ENCODE peak calls at places on chromosomes 3 and 15, in seven cellular contexts. F is nucleus accumbens; P is stimulated activated CD4-positive, alpha-beta T cell treated with anti-CD3 and anti-CD28 coated beads, TNF-alpha, amount 100 ng/mL, for 48 hours; S is CD8-positive, alpha-beta T cell; N is GM12892; T is substantia nigra; V is small intestine. Q is an unnamed sample.

GRCh38 chr3:18389108-18389733 is 35.9 kb downstream of the SATB1 start:
- DNase-seq in F (no peak), P (no peak), S (peak; percentile 31), N (no peak), T (no peak), V (peak; percentile 40), Q (peak; percentile 10)

GRCh38 chr3:195095704-195096036 is 175.3 kb downstream of the XXYLT1 start:
- DNase-seq in F (no peak), P (no peak), S (no peak), N (no peak), T (no peak), V (no peak), Q (no peak)

GRCh38 chr15:56967336-56967735 is 48.9 kb downstream of the TCF12 start:
- DNase-seq in F (no peak), P (no peak), S (no peak), N (no peak), T (no peak), V (no peak), Q (no peak)

GRCh38 chr15:38563723-38564519 is 693 bp downstream of the RASGRP1 start:
- DNase-seq in F (peak; percentile 27), P (peak; percentile 74), S (peak; percentile 89), N (peak; percentile 62), T (peak; percentile 23), V (peak; percentile 67), Q (peak; percentile 39)

GRCh38 chr3:87354399-87354798 is 78.0 kb upstream of the POU1F1 start:
- DNase-seq in F (no peak), P (no peak), S (no peak), N (no peak), T (no peak), V (peak; percentile 40), Q (no peak)

GRCh38 chr3:23161896-23162570 is 41.1 kb upstream of the UBE2E2 start:
- DNase-seq in F (no peak), P (no peak), S (no peak), N (no peak), T (no peak), V (no peak), Q (no peak)

GRCh38 chr3:135966349-135966695 is 794 bp downstream of the PPP2R3A start:
- DNase-seq in F (no peak), P (no peak), S (no peak), N (peak; percentile 22), T (no peak), V (no peak), Q (no peak)

GRCh38 chr3:33915796-33916589 is 117.6 kb downstream of the PDCD6IP start:
- DNase-seq in F (no peak), P (no peak), S (no peak), N (no peak), T (no peak), V (no peak), Q (peak; percentile 27)

GRCh38 chr3:82505079-82505756 is 743.8 kb upstream of the GBE1 start:
- DNase-seq in F (no peak), P (no peak), S (no peak), N (no peak), T (no peak), V (no peak), Q (no peak)

GRCh38 chr3:172138792-172139507 is 99.6 kb downstream of the FNDC3B start:
- DNase-seq in F (peak; percentile 58), P (peak; percentile 18), S (no peak), N (no peak), T (no peak), V (peak; percentile 58), Q (peak; percentile 15)

GRCh38 chr3:23805228-23805880 is 401 bp upstream of the UBE2E1 start:
- DNase-seq in F (no peak), P (no peak), S (no peak), N (no peak), T (peak; percentile 37), V (peak; percentile 16), Q (no peak)

GRCh38 chr15:49814709-49815108 is 193.9 kb downstream of the DTWD1 start:
- DNase-seq in F (no peak), P (no peak), S (no peak), N (no peak), T (no peak), V (no peak), Q (no peak)

GRCh38 chr3:197104738-197105137 is 75.1 kb upstream of the MELTF start:
- DNase-seq in F (no peak), P (no peak), S (no peak), N (no peak), T (no peak), V (no peak), Q (no peak)

GRCh38 chr3:41029356-41029755 is 169.9 kb upstream of the CTNNB1 start:
- DNase-seq in F (no peak), P (no peak), S (no peak), N (no peak), T (no peak), V (peak; percentile 31), Q (no peak)

GRCh38 chr15:66515901-66516322 is 10.8 kb downstream of the ZWILCH start:
- DNase-seq in F (no peak), P (no peak), S (no peak), N (no peak), T (no peak), V (no peak), Q (no peak)

GRCh38 chr3:82132210-82133069 is 371.0 kb upstream of the GBE1 start:
- DNase-seq in F (no peak), P (no peak), S (no peak), N (no peak), T (no peak), V (no peak), Q (peak; percentile 24)

GRCh38 chr3:190941694-190942280 is 79.3 kb upstream of the GMNC start:
- DNase-seq in F (no peak), P (no peak), S (no peak), N (no peak), T (no peak), V (no peak), Q (no peak)

GRCh38 chr3:138468886-138469285 is 34.5 kb downstream of the ESYT3 start:
- DNase-seq in F (no peak), P (no peak), S (no peak), N (no peak), T (no peak), V (no peak), Q (peak; percentile 73)

GRCh38 chr3:68996356-68996995 is 17.0 kb downstream of the EOGT start:
- DNase-seq in F (no peak), P (no peak), S (no peak), N (no peak), T (no peak), V (no peak), Q (no peak)

GRCh38 chr3:132135628-132136333 is 101.0 kb upstream of the CPNE4 start:
- DNase-seq in F (no peak), P (no peak), S (no peak), N (no peak), T (no peak), V (no peak), Q (peak; percentile 96)

GRCh38 chr15:40702077-40702476 is 7.1 kb downstream of the RAD51 start:
- DNase-seq in F (no peak), P (no peak), S (no peak), N (no peak), T (no peak), V (no peak), Q (no peak)

GRCh38 chr3:45246236-45246635 is 20.1 kb upstream of the TMEM158 start:
- DNase-seq in F (no peak), P (no peak), S (no peak), N (no peak), T (no peak), V (no peak), Q (no peak)

GRCh38 chr15:81298606-81299005 is 25.3 kb downstream of the STARD5 start:
- DNase-seq in F (no peak), P (no peak), S (no peak), N (no peak), T (no peak), V (no peak), Q (no peak)

GRCh38 chr3:29906906-29907305 is 626.0 kb downstream of the RBMS3 start:
- DNase-seq in F (no peak), P (no peak), S (no peak), N (no peak), T (no peak), V (no peak), Q (no peak)

GRCh38 chr3:188706176-188706575 is 465.6 kb upstream of the TPRG1 start:
- DNase-seq in F (no peak), P (no peak), S (no peak), N (no peak), T (no peak), V (no peak), Q (no peak)

GRCh38 chr3:129482721-129483120 is 42.7 kb downstream of the IFT122 start:
- DNase-seq in F (no peak), P (no peak), S (no peak), N (no peak), T (no peak), V (no peak), Q (no peak)

GRCh38 chr3:184262166-184262926 is 993 bp upstream of the CAMK2N2 start:
- DNase-seq in F (no peak), P (no peak), S (no peak), N (no peak), T (no peak), V (no peak), Q (no peak)

GRCh38 chr15:25947336-25948080 is 84.4 kb upstream of the ATP10A start:
- DNase-seq in F (no peak), P (no peak), S (no peak), N (no peak), T (no peak), V (no peak), Q (no peak)

GRCh38 chr3:31645233-31645632 is 112.5 kb downstream of the STT3B start:
- DNase-seq in F (no peak), P (no peak), S (no peak), N (no peak), T (no peak), V (no peak), Q (no peak)

Q was measured in kidney glomerular epithelial cell.